ENCODE peak calls at places on chromosomes 16 and 17, in four cellular contexts. D, K, R and N are unnamed samples. For H3K4me1, the result is how much of the 10 kb centered on the place peaks cover.

GRCh38 chr17:81230043-81230820 is 7.5 kb upstream of the CEP131 start:
- DNase-seq in R (no peak), K (no peak), D (no peak), N (no peak)

GRCh38 chr17:54967621-54968258 is 714 bp downstream of the COX11 start:
- DNase-seq in R (peak), D (no peak), K (no peak), N (no peak)

GRCh38 chr16:88640520-88641247 is 2.3 kb downstream of the IL17C start:
- DNase-seq in D (no peak), R (no peak), K (no peak), N (no peak)

GRCh38 chr17:75010683-75011406 is 1.6 kb upstream of the MRPL58 start:
- DNase-seq in R (peak), D (no peak), K (no peak), N (no peak)

GRCh38 chr17:39360537-39360936 is 40.9 kb downstream of the FBXL20 start:
- DNase-seq in R (no peak), D (no peak), K (no peak), N (no peak)

GRCh38 chr17:43338886-43339516 is 59.8 kb upstream of the ARL4D start:
- DNase-seq in R (peak), K (peak), D (no peak), N (no peak)

GRCh38 chr16:78297066-78297666 is 197.7 kb downstream of the WWOX start:
- DNase-seq in R (peak), K (no peak), D (no peak), N (no peak)

GRCh38 chr17:78265121-78265520 is 33.7 kb downstream of the TMEM235 start:
- DNase-seq in D (no peak), K (no peak), R (no peak), N (no peak)

GRCh38 chr17:71919181-71919580 is 201.6 kb upstream of the SOX9 start:
- DNase-seq in D (no peak), R (no peak), K (no peak), N (no peak)

GRCh38 chr16:59527206-59527997 is 793.3 kb upstream of the GOT2 start:
- DNase-seq in D (no peak), K (no peak), R (no peak), N (no peak)

GRCh38 chr17:77580531-77580930 is 378.0 kb upstream of the TNRC6C start:
- DNase-seq in D (no peak), R (no peak), K (no peak), N (no peak)

GRCh38 chr16:72986011-72986410 is 61.9 kb downstream of the ZFHX3 start:
- DNase-seq in R (no peak), D (no peak), K (no peak), N (no peak)

DNA sequence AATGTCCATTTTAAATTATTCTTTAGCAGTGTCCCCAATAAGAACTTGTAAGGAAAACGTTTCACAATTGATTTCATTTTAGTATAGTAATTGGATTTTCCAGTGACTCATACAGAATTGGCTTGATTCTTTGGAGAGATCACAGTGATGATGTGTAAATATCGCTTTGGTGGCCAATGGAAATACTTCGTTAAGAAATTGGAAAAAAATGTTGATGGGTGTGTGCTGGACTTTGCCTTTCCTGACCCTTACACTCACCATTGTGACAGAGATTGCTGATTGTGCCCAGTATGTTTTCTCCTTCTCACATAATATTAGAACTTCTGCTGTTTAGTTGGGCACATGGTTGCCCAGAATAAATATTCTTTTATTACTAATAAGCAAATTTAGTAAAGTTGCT is 7.4 kb upstream of the EFCAB13 start:
- DNase-seq in D (no peak), K (no peak), R (peak), N (no peak)
- TF ChIP-seq SUZ12 in D (no peak), K (no peak), R (no peak), N (no peak)

GRCh38 chr16:2487517-2487842 is 12.6 kb downstream of the TBC1D24 start:
- DNase-seq in K (no peak), D (no peak), R (no peak), N (no peak)
- H3K4me1 ChIP-seq in K (under half), D (under half), R (half or more), N (under half)

GRCh38 chr16:87570564-87570937 is 31.8 kb upstream of the JPH3 start:
- DNase-seq in K (no peak), R (no peak), D (no peak), N (no peak)

GRCh38 chr16:87569601-87570559 is 32.4 kb upstream of the JPH3 start:
- DNase-seq in D (no peak), R (no peak), K (no peak), N (no peak)

GRCh38 chr16:87572959-87573358 is 29.3 kb upstream of the JPH3 start:
- DNase-seq in K (no peak), R (no peak), D (no peak), N (no peak)

GRCh38 chr16:87571868-87572244 is 30.5 kb upstream of the JPH3 start:
- DNase-seq in K (no peak), D (no peak), R (no peak), N (no peak)

GRCh38 chr16:87570938-87571867 is 31.1 kb upstream of the JPH3 start:
- DNase-seq in D (no peak), K (peak), R (peak), N (no peak)
- TF ChIP-seq SUZ12 in D (no peak), K (no peak), R (no peak), N (no peak)

GRCh38 chr17:65174974-65175373 is 37.8 kb downstream of the RGS9 start:
- DNase-seq in K (no peak), D (no peak), R (no peak), N (no peak)
- H3K4me1 ChIP-seq in K (under half), D (under half), R (under half), N (under half)

DNA sequence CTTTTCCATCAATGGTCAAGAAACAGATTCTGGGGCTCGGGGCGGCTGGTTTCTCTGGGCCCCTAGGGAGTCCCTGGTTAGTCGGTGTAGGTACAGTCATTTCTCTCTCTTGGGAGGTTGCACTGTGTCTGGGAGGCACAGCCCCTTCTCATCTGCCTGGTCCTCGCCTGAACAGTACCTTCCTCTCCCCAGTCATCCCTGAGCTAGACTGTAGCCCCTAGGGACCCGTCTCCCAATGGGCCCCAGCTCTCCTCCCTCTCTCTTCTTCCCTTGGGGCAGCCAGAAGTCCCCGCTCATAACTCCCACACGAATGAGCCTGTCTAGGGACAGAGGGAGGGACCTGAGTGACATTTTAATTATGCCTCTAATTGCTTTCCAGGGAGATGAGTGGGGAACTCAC is 20.2 kb upstream of the CPSF4L start:
- DNase-seq in D (peak), R (no peak), K (no peak), N (no peak)
- TF ChIP-seq SUZ12 in D (no peak), R (no peak), K (no peak), N (no peak)

DNA sequence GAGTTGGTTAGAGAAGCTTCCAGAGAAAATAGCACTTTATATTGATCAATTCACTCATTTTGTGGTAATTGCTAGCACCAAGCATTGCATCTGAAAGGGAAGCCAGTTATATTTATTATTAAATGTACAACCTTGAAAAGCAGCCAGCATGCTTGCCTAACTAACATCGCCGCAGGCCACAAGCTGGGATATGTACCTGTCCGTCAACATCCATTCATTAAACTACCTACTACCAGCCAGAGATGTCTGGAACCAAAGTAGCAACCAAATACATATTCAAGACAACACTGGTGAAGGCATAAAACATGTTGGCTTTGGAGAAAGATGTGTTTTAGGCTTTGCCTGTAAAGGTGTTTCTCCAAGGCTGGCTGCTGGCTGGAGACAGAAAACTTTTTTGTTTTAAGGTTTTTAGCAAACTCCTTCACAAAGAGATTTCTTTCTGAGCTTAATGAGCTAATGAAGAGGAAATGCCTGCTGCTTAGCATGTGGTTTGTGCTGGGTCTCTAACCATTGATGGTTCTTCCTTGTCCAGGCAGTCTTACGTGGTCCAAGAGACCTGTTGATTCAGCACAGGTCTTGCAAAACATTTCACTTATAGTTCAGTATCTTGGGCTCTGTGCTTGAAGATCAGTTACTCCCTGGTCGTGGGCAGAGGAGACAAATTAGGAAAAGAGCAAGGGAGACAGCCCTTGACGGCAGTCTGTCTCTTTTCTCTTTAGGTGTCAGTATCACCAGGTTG is 3.1 kb downstream of the ITPRIPL2 start:
- DNase-seq in K (no peak), R (no peak), D (no peak), N (no peak)
- H3K4me1 ChIP-seq in K (under half), R (half or more), D (under half), N (under half)

GRCh38 chr17:31416503-31416923 is 25.0 kb downstream of the RAB11FIP4 start:
- DNase-seq in R (peak), K (no peak), D (no peak), N (no peak)
- TF ChIP-seq SUZ12 in R (no peak), K (no peak), D (no peak), N (no peak)